ENCODE peak calls at places on chromosomes 7 and 10, in nine cellular contexts. O, M, Q, P, X, S, K, R and B are unnamed samples.

GRCh38 chr10:12943425-12943824 is 58.1 kb downstream of the CCDC3 start:
- DNase-seq in O (no peak), M (no peak), Q (no peak), P (no peak), X (no peak), S (no peak), K (no peak), R (no peak), B (no peak)

GRCh38 chr7:107201795-107202450 is 33.1 kb downstream of the HBP1 start:
- DNase-seq in O (no peak), M (no peak), Q (peak), P (peak), X (no peak), S (peak), K (peak), R (peak), B (no peak)

GRCh38 chr7:36084485-36085091 is 68.5 kb upstream of the EEPD1 start:
- DNase-seq in O (no peak), M (peak), Q (peak), P (peak), X (no peak), S (peak), K (peak), R (peak), B (no peak)

GRCh38 chr10:79098061-79098460 is 29.3 kb downstream of the ZMIZ1 start:
- DNase-seq in O (no peak), M (no peak), Q (no peak), P (no peak), X (no peak), S (no peak), K (no peak), R (no peak), B (no peak)

GRCh38 chr7:22277375-22277774 is 79.6 kb downstream of the RAPGEF5 start:
- DNase-seq in O (no peak), M (no peak), Q (no peak), P (no peak), X (no peak), S (no peak), K (peak), R (no peak), B (no peak)

GRCh38 chr10:48605264-48605615 is 367 bp upstream of the ARHGAP22 start:
- DNase-seq in O (no peak), M (no peak), Q (no peak), P (no peak), X (no peak), S (no peak), K (no peak), R (no peak), B (no peak)

GRCh38 chr7:14096159-14096558 is 106.7 kb upstream of the ETV1 start:
- DNase-seq in O (no peak), M (no peak), Q (no peak), P (no peak), X (no peak), S (no peak), K (no peak), R (no peak), B (no peak)

GRCh38 chr10:122213766-122214165 is 57.3 kb upstream of the BTBD16 start:
- DNase-seq in O (no peak), M (no peak), Q (no peak), P (no peak), X (no peak), S (no peak), K (no peak), R (no peak), B (no peak)

GRCh38 chr10:62514079-62514693 is 140.0 kb downstream of the ZNF365 start:
- DNase-seq in O (no peak), M (no peak), Q (no peak), P (no peak), X (no peak), S (no peak), K (no peak), R (no peak), B (no peak)